ENCODE peak calls at places on chromosomes 2 and 18, in five cellular contexts. G is trophoblast cell, K is AG09309, S is IMR-90, T is dorsolateral prefrontal cortex. A is an unnamed sample.

GRCh38 chr2:170408461-170409163 is 230.7 kb downstream of the MYO3B start:
- DNase-seq in G (no peak), K (no peak), S (no peak), T (no peak), A (no peak)

GRCh38 chr2:66547887-66548286 is 113.0 kb downstream of the MEIS1 start:
- DNase-seq in G (no peak), K (no peak), S (no peak), T (no peak), A (no peak)

GRCh38 chr18:62634471-62634870 is 80.9 kb upstream of the PHLPP1 start:
- DNase-seq in G (peak), K (peak), S (no peak), T (no peak), A (no peak)

GRCh38 chr2:98157557-98157956 is 70.6 kb downstream of the VWA3B start:
- DNase-seq in G (no peak), K (no peak), S (no peak), T (no peak), A (no peak)

GRCh38 chr18:34709631-34710429 is at the start of gene DTNA:
- DNase-seq in G (no peak), K (peak), S (peak), T (no peak), A (no peak)

GRCh38 chr2:231522418-231523180 is 7.6 kb downstream of the NMUR1 start:
- DNase-seq in G (no peak), K (peak), S (peak), T (no peak), A (no peak)

GRCh38 chr2:109128466-109129355 is at the start of gene SH3RF3:
- DNase-seq in G (no peak), K (no peak), S (peak), T (no peak), A (peak)

GRCh38 chr18:8750954-8751415 is 45.6 kb downstream of the MTCL1 start:
- DNase-seq in G (no peak), K (no peak), S (peak), T (peak), A (no peak)

GRCh38 chr2:239146741-239147181 is 254.1 kb downstream of the HDAC4 start:
- DNase-seq in G (no peak), K (no peak), S (no peak), T (no peak), A (no peak)

GRCh38 chr18:30192216-30192615 is 850.3 kb downstream of the DSC3 start:
- DNase-seq in G (no peak), K (no peak), S (no peak), T (no peak), A (no peak)

GRCh38 chr2:46847726-46848421 is 67.7 kb downstream of the MCFD2 start:
- DNase-seq in G (no peak), K (peak), S (peak), T (no peak), A (no peak)

GRCh38 chr2:238231251-238231793 is 8.5 kb downstream of the HES6 start:
- DNase-seq in G (peak), K (no peak), S (peak), T (peak), A (peak)

GRCh38 chr2:234032301-234032856 is 18.1 kb upstream of the SPP2 start:
- DNase-seq in G (no peak), K (peak), S (peak), T (no peak), A (no peak)

GRCh38 chr2:124804014-124804940 is 779.2 kb downstream of the CNTNAP5 start:
- DNase-seq in G (no peak), K (no peak), S (peak), T (no peak), A (no peak)

GRCh38 chr2:195312662-195313061 is 344.4 kb upstream of the SLC39A10 start:
- DNase-seq in G (no peak), K (no peak), S (peak), T (no peak), A (no peak)

GRCh38 chr2:42132966-42133641 is 36.0 kb upstream of the EML4 start:
- DNase-seq in G (peak), K (peak), S (peak), T (peak), A (peak)
- H3K4me3 ChIP-seq in G (no peak), K (peak), S (peak), T (peak), A (no peak)

DNA sequence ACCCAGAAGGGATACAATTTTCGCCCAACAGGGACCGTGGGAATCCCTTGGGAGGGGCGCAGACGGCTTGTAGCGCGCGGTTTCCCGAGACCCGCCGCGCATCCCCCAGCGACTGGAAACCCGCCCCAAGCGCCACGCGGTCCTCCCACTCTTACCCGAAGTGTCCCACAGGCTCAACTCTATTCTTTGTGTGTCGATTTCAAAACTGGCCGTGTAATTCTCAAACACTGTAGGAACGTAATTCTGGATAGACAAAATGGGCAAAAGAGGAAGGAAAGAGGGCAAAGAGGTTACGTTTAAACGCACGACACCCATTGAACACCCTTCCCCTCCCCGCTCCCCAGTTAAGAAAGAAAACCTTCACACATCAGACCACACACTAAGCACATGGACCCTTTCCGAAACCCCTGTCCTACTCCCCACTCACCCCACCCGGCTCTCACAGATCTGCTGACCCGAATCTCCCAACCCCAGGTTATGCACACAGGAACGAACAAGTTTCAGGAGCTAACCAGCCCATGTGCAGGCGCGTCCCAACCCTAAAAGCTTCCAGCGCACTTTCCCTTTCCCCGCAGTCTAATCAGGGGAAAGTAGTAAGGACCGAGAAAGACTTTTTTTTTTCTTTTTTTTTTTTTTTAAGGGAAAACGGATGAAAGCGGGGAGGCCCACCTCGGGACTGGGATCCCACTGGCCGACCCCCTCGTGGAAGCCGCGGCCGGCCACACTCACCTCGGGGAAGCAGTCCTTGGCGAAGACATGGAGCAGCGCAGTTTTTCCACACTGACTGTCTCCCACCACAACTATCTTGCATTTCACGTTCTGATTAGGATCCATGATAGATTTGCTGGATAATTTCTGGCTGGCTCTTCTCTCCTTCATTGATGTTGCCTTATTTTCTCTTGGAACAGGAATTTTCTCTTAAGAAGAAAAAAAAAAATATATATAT is 655 bp downstream of the RND3 start:
- DNase-seq in G (no peak), K (no peak), S (peak), T (no peak), A (peak)
- H3K4me3 ChIP-seq in G (peak), K (peak), S (peak), T (peak), A (peak)

GRCh38 chr2:241551599-241551997 is 6.9 kb upstream of the BOK start:
- DNase-seq in G (no peak), K (no peak), S (no peak), T (no peak), A (peak)

GRCh38 chr2:241553512-241553830 is 5.1 kb upstream of the BOK start:
- DNase-seq in G (no peak), K (no peak), S (no peak), T (no peak), A (no peak)

GRCh38 chr2:241548451-241548835 is 10.1 kb upstream of the BOK start:
- DNase-seq in G (no peak), K (no peak), S (no peak), T (no peak), A (no peak)

GRCh38 chr2:241551998-241552737 is 6.4 kb upstream of the BOK start:
- DNase-seq in G (peak), K (no peak), S (no peak), T (no peak), A (peak)

DNA sequence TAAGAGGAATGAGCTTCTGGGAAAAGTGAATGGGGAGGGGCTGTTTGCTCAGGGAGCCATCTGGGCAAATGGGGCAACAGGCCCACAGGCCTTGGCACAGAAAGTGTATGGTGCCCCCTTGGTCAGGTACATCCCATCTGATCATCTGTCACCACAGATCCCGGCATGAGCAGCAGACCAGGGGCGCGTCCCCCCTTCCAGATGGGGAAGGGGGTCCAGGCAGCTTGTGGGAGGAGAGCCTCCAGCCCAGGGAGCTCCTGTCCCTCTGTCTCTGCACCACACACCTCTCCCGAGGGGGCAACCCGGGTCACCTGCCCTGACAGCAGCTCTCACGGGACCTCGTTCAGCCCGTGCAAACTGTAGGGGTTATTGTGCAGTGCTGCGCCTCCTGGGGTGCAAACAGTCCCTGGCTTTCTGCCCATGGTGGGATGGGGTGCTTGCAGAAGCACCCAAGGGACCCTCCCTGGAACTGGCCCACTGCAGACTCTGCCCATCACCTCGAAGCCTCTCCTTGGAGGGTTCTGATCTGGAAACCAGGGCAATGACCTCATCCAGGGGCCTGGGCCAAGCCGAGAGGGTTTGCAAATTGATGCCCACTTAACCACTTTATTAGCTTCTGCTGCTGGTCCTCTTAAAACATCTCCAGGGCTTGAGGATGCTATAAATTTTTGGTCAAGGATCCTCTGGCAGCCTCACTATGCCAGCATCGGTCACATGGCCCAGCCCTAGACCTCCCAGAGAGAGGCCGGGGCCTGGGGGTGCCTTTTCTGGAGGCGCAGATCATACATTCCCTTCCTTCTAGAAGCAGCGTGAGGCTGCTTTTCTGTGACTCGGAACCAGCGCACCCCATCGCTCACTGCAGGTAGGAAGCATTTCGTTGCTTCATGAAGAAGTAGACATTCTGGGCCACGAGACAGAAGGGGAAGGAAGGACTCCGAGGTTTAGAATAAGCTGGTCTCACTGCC is 7.6 kb upstream of the BOK start:
- DNase-seq in G (no peak), K (no peak), S (no peak), T (no peak), A (peak)
- H3K4me3 ChIP-seq in G (peak), K (no peak), S (no peak), T (no peak), A (peak)

GRCh38 chr2:223283329-223283728 is 231.3 kb downstream of the KCNE4 start:
- DNase-seq in G (no peak), K (no peak), S (no peak), T (no peak), A (no peak)

GRCh38 chr2:223285505-223286265 is 233.7 kb downstream of the KCNE4 start:
- DNase-seq in G (no peak), K (no peak), S (no peak), T (no peak), A (no peak)
- H3K4me3 ChIP-seq in G (no peak), K (no peak), S (no peak), T (no peak), A (no peak)

DNA sequence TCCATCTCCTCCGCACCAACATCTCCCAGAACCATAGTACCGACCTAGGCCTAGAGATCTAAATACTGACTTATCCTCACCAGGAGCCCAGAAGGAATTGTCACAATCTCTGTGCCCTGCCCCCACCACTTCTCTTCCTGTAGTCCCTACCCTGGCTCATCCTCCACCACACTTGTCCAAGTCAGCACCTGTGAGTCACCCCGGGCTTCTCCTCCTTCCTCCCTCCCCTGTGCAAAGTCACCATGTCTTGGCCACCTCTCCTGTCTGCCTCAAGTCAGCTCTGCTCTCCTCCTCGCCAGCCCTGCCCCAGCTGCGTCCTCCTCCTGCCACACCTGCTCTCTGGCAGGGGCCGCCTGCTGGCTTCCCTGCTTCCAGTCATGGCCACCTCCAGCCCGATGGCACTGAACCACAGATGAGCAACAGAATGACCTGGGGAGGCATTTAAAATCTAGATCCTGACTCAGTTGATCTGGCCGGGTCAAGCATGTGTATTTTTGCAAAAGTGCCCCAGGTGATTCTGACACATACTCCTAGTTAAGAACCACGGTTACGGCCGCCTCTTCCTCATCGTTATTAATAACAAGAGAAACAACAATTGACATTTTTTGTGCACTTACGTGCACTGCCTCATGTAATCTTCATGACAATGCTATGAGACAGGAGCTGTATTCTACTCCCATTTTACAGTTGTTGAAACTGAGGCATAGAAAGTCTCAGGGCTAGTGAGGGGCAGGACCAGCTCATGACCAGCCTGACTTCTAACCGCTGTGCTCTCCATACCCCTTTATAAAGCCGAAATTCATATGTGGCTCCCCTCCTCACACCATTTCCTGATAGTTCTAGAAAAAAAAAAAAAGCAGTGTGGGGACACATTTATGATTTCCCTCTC is 36.1 kb upstream of the ASPRV1 start:
- DNase-seq in G (peak), K (no peak), S (peak), T (no peak), A (peak)
- H3K4me3 ChIP-seq in G (no peak), K (no peak), S (no peak), T (no peak), A (no peak)

GRCh38 chr18:48828713-48829442 is 121.9 kb downstream of the SMAD7 start:
- DNase-seq in G (no peak), K (no peak), S (no peak), T (peak), A (peak)
- H3K4me3 ChIP-seq in G (no peak), K (no peak), S (no peak), T (no peak), A (no peak)

GRCh38 chr18:32470713-32471633 is at the start of gene GAREM1:
- DNase-seq in G (peak), K (peak), S (peak), T (peak), A (peak)
- H3K4me3 ChIP-seq in G (peak), K (peak), S (peak), T (peak), A (peak)

GRCh38 chr2:191127235-191127634 is 23.6 kb downstream of the STAT4 start:
- DNase-seq in G (no peak), K (no peak), S (no peak), T (no peak), A (no peak)

GRCh38 chr2:191126386-191126785 is 24.4 kb downstream of the STAT4 start:
- DNase-seq in G (no peak), K (no peak), S (no peak), T (no peak), A (no peak)

GRCh38 chr2:191128172-191128910 is 22.5 kb downstream of the STAT4 start:
- DNase-seq in G (no peak), K (no peak), S (no peak), T (no peak), A (no peak)

DNA sequence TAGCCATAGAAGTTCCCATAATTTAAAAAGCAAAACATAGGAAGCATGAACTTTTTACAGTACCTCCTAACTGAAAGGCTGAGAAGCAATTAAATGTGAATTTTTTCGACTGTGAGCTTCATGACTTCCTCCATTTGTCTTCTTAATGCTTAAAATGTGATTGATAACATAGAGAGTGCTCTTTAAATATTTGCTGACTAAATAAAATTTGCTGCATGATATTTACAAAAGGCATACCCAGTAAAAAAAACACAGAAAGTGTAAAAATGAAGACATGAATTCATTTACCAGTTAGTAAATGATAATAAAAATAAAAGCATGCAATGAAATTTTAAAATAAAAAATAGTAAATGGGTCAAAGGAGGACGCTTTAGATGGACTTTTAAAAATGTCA is 21.9 kb downstream of the STAT4 start:
- DNase-seq in G (no peak), K (no peak), S (no peak), T (no peak), A (no peak)
- H3K4me3 ChIP-seq in G (no peak), K (no peak), S (no peak), T (no peak), A (no peak)